ENCODE peak calls at places on chromosomes 16 and 17, in five cellular contexts. One of them, this sample, is unnamed.

GRCh38 chr17:15092762-15093161 is 172.4 kb downstream of the PMP22 start:
- ATAC-seq in T-helper 17 cell: no peak
- ATAC-seq in left cardiac atrium: peak
- ATAC-seq in RWPE2: peak
- ATAC-seq in Right ventricle myocardium superior: peak
- ATAC-seq in this sample: no peak

GRCh38 chr17:13350466-13350865 is 251.3 kb downstream of the HS3ST3A1 start:
- ATAC-seq in T-helper 17 cell: no peak
- ATAC-seq in left cardiac atrium: no peak
- ATAC-seq in RWPE2: no peak
- ATAC-seq in Right ventricle myocardium superior: no peak
- ATAC-seq in this sample: no peak

GRCh38 chr17:10843806-10844205 is 5.9 kb upstream of the PIRT start:
- ATAC-seq in T-helper 17 cell: no peak
- ATAC-seq in left cardiac atrium: peak
- ATAC-seq in RWPE2: no peak
- ATAC-seq in Right ventricle myocardium superior: no peak
- ATAC-seq in this sample: no peak

GRCh38 chr16:78659668-78660217 is 560.3 kb downstream of the WWOX start:
- ATAC-seq in T-helper 17 cell: no peak
- ATAC-seq in left cardiac atrium: no peak
- ATAC-seq in RWPE2: no peak
- ATAC-seq in Right ventricle myocardium superior: no peak
- ATAC-seq in this sample: no peak

GRCh38 chr16:73846292-73846849 is 450.2 kb upstream of the PSMD7 start:
- ATAC-seq in T-helper 17 cell: no peak
- ATAC-seq in left cardiac atrium: no peak
- ATAC-seq in RWPE2: no peak
- ATAC-seq in Right ventricle myocardium superior: no peak
- ATAC-seq in this sample: no peak

GRCh38 chr17:57625511-57625910 is 119.6 kb downstream of the CCDC182 start:
- ATAC-seq in T-helper 17 cell: no peak
- ATAC-seq in left cardiac atrium: peak
- ATAC-seq in RWPE2: no peak
- ATAC-seq in Right ventricle myocardium superior: peak
- ATAC-seq in this sample: no peak

GRCh38 chr17:77374170-77374936 is 233.6 kb downstream of the SEC14L1 start:
- ATAC-seq in T-helper 17 cell: peak
- ATAC-seq in left cardiac atrium: peak
- ATAC-seq in RWPE2: no peak
- ATAC-seq in Right ventricle myocardium superior: peak
- ATAC-seq in this sample: peak

GRCh38 chr16:4261557-4262172 is 11.2 kb downstream of the TFAP4 start:
- ATAC-seq in T-helper 17 cell: peak
- ATAC-seq in left cardiac atrium: no peak
- ATAC-seq in RWPE2: no peak
- ATAC-seq in Right ventricle myocardium superior: no peak
- ATAC-seq in this sample: peak

GRCh38 chr17:55201609-55201932 is 63.2 kb upstream of the HLF start:
- ATAC-seq in T-helper 17 cell: no peak
- ATAC-seq in left cardiac atrium: no peak
- ATAC-seq in RWPE2: no peak
- ATAC-seq in Right ventricle myocardium superior: no peak
- ATAC-seq in this sample: no peak

GRCh38 chr17:7589891-7590611 is at the start of gene SOX15:
- ATAC-seq in T-helper 17 cell: no peak
- ATAC-seq in left cardiac atrium: peak
- ATAC-seq in RWPE2: peak
- ATAC-seq in Right ventricle myocardium superior: peak
- ATAC-seq in this sample: no peak

GRCh38 chr16:3009568-3010390 is 2.9 kb upstream of the CLDN9 start:
- ATAC-seq in T-helper 17 cell: no peak
- ATAC-seq in left cardiac atrium: no peak
- ATAC-seq in RWPE2: peak
- ATAC-seq in Right ventricle myocardium superior: no peak
- ATAC-seq in this sample: no peak

GRCh38 chr16:30670072-30670824 is 12.0 kb downstream of the FBRS start:
- ATAC-seq in T-helper 17 cell: peak
- ATAC-seq in left cardiac atrium: no peak
- ATAC-seq in RWPE2: no peak
- ATAC-seq in Right ventricle myocardium superior: no peak
- ATAC-seq in this sample: no peak

GRCh38 chr16:67499159-67499558 is 15.8 kb upstream of the AGRP start:
- ATAC-seq in T-helper 17 cell: no peak
- ATAC-seq in left cardiac atrium: peak
- ATAC-seq in RWPE2: no peak
- ATAC-seq in Right ventricle myocardium superior: peak
- ATAC-seq in this sample: peak

GRCh38 chr16:48350716-48351115 is 34.5 kb downstream of the SIAH1 start:
- ATAC-seq in T-helper 17 cell: no peak
- ATAC-seq in left cardiac atrium: no peak
- ATAC-seq in RWPE2: peak
- ATAC-seq in Right ventricle myocardium superior: no peak
- ATAC-seq in this sample: no peak

GRCh38 chr16:29943846-29944669 is 17.8 kb upstream of the TMEM219 start:
- ATAC-seq in T-helper 17 cell: no peak
- ATAC-seq in left cardiac atrium: peak
- ATAC-seq in RWPE2: peak
- ATAC-seq in Right ventricle myocardium superior: peak
- ATAC-seq in this sample: peak

GRCh38 chr16:31479752-31480151 is 3.2 kb upstream of the SLC5A2 start:
- ATAC-seq in T-helper 17 cell: no peak
- ATAC-seq in left cardiac atrium: no peak
- ATAC-seq in RWPE2: no peak
- ATAC-seq in Right ventricle myocardium superior: no peak
- ATAC-seq in this sample: no peak

GRCh38 chr17:38728290-38728831 is 1.8 kb upstream of the CISD3 start:
- ATAC-seq in T-helper 17 cell: peak
- ATAC-seq in left cardiac atrium: no peak
- ATAC-seq in RWPE2: no peak
- ATAC-seq in Right ventricle myocardium superior: no peak
- ATAC-seq in this sample: no peak

GRCh38 chr17:6172642-6173330 is 102.6 kb downstream of the WSCD1 start:
- ATAC-seq in T-helper 17 cell: no peak
- ATAC-seq in left cardiac atrium: no peak
- ATAC-seq in RWPE2: no peak
- ATAC-seq in Right ventricle myocardium superior: no peak
- ATAC-seq in this sample: no peak

GRCh38 chr16:83717308-83717707 is 90.5 kb upstream of the HSBP1 start:
- ATAC-seq in T-helper 17 cell: no peak
- ATAC-seq in left cardiac atrium: no peak
- ATAC-seq in RWPE2: no peak
- ATAC-seq in Right ventricle myocardium superior: no peak
- ATAC-seq in this sample: no peak